ENCODE peak calls at places on chromosomes 3 and 15, in five cellular contexts. R, P, E, S and Y are unnamed samples. For H3K79me2, the result is how much of the 10 kb centered on the place peaks cover.

GRCh38 chr3:111936967-111937366 is 41.9 kb upstream of the ABHD10 start:
- DNase-seq in R (no peak), P (no peak), E (no peak), S (no peak), Y (no peak)

GRCh38 chr15:55003900-55004879 is 192.6 kb downstream of the RSL24D1 start:
- DNase-seq in R (no peak), P (no peak), E (no peak), S (no peak), Y (no peak)

GRCh38 chr15:63233667-63234419 is 43.6 kb upstream of the APH1B start:
- DNase-seq in R (peak), P (no peak), E (no peak), S (no peak), Y (no peak)

GRCh38 chr3:197216169-197216860 is 82.1 kb downstream of the DLG1 start:
- DNase-seq in R (no peak), P (no peak), E (no peak), S (no peak), Y (no peak)

GRCh38 chr3:43257850-43258249 is 28.5 kb upstream of the SNRK start:
- DNase-seq in R (no peak), P (no peak), E (no peak), S (no peak), Y (no peak)

GRCh38 chr3:51799879-51800757 is 21.1 kb upstream of the IQCF6 start:
- DNase-seq in R (peak), P (peak), E (peak), S (no peak), Y (peak)

GRCh38 chr3:149473314-149473990 is 1.0 kb upstream of the TM4SF4 start:
- DNase-seq in R (no peak), P (no peak), E (no peak), S (no peak), Y (no peak)

GRCh38 chr3:27680517-27681246 is 41.4 kb downstream of the EOMES start:
- DNase-seq in R (peak), P (no peak), E (no peak), S (peak), Y (no peak)

GRCh38 chr15:74227968-74228722 is 8.0 kb upstream of the CCDC33 start:
- DNase-seq in R (no peak), P (no peak), E (no peak), S (no peak), Y (no peak)

GRCh38 chr15:58487041-58487723 is 55.4 kb downstream of the LIPC start:
- DNase-seq in R (no peak), P (no peak), E (no peak), S (no peak), Y (no peak)

GRCh38 chr3:184645304-184645703 is 66.6 kb downstream of the MAGEF1 start:
- DNase-seq in R (peak), P (no peak), E (no peak), S (no peak), Y (peak)

GRCh38 chr3:195522254-195523023 is 20.7 kb downstream of the PPP1R2 start:
- DNase-seq in R (no peak), P (no peak), E (peak), S (no peak), Y (peak)

GRCh38 chr3:126971891-126972351 is 11.0 kb upstream of the PLXNA1 start:
- DNase-seq in R (no peak), P (no peak), E (no peak), S (no peak), Y (peak)

GRCh38 chr15:63156086-63156707 is 1.1 kb downstream of the RPS27L start:
- DNase-seq in R (no peak), P (no peak), E (no peak), S (no peak), Y (peak)

DNA sequence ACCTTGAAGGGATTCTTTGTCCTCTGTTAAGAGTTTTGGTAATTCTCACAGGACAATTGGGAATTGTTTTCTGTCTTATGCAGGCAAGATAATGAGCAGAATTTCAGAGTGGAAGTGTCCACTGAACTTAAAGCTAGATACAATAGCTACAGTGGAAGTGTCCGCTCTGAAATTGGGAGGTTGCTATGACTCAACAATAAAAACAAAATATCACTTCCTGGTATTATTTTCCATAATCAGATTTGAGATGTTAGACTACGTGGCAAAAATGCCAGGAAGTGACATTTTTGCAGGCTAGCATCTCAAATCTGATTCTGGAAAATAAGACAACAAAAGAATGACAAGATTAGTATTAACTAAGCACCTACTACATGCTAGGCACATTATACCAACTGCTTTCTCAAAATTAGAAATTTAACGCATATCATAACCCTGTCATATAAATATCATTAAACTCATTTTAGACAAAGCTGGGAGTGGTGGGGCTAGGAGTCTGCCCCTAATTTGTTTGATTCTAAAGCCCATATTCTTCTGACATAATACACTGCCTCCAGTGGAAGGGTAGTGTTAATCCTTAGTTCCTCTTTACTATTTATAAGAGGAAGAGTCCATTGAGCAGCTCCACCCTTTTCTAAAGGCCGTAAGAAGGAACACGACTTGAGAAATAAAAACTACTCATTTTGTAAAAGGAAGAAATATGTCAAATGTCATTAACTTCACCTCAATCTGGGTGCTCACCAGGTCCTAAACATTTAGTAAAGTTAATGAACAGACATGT is 266.9 kb upstream of the STT3B start:
- DNase-seq in R (no peak), P (no peak), E (no peak), S (no peak), Y (no peak)
- H3K79me2 ChIP-seq in R (under half), P (under half), E (under half), S (under half), Y (under half)

DNA sequence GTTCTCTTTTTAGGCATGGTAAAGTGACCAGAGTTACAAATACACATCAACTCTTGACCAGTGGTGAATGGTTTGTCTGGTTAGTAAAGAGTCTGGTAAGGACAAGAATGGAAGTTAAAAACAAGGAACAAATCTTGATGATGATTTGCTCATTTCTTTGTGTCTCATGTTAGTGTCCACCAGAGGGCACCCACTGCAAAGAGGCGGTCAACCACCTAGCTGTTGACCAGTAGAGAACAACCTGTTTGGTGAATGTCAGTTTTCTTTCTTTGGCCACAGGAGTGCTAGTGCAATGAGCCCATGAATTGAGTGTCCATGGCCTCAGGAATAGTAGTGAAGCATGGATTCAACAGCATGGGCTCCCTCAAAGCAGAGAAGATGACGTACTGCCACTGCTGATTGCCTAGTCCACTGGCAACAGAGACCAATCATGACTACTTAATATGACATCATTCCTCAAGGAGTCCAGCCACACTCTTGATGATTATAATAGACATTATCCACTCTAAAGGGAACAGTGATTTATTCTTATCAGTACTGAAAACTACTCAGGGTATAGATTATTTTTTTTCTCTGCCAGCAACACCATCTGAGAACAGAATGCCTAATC is 10.7 kb upstream of the CNTN6 start:
- DNase-seq in R (peak), P (no peak), E (peak), S (no peak), Y (peak)
- TF ChIP-seq USF2 in R (no peak), P (no peak), E (no peak), S (no peak), Y (no peak)

DNA sequence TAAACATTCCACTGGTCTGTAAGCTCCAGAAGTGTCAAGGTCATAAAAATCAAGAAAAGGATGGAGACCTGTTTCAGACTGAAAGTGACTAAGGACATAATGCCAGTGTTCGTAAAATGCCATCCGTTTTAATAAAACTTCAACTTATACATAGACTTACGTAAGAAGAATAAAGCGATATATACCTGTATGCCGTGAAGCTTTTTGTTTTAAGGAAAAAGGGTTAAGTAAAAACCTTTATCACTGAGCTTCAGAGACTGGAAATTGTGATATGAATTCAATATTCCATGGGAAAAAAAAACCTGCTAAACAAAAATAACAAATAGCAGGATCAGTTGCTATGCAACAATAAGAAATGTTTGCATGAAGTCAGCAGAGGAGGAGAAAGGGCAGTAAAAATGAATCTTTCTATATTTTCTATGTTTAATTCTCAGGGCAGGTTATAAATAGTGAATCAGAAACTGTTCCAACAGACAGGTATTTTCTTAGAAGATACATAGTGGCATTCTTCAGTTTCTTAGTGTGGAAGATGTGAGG is 42.5 kb downstream of the CHSY1 start:
- DNase-seq in R (no peak), P (no peak), E (no peak), S (no peak), Y (no peak)
- H3K79me2 ChIP-seq in R (half or more), P (half or more), E (under half), S (under half), Y (half or more)

DNA sequence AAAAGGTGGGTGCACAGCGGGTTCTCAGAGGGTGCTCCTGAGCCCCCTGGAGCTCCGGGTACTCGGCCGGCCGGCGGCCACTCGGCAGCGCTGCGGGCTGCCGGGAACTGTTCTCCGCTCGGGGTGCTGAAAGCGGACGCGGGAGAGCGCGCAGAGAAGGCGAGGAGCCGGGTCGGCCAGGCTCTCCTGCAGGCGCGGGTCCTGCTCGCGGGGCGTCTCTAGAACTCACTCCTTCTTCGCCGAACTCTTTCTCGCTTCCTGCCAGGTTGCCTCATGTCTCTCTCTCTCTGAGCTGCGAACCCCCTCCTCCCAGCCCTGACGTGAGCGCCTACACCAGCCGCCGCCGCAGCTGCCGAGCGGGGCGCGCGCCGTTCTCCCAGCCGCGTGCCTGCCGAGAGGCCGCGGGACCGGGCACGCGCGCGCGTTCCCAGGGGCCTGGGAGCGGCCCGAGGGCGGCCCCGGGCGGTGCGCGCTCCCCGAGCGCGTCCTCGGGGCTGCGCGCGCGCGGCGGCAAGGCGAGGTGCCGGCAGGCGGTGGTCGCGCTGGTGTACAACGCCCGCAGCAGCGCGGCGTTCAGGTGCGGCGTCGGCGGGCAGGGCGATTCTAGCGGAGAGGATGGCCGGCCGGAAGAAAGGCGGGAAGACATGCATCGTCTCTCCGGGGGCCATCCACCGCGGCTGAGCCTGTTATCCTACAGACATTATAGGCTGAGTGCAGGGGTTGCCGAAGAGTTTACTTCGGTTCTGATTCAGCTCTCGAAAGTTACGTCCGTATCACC is at the start of gene PEX5L:
- DNase-seq in R (peak), P (no peak), E (no peak), S (peak), Y (peak)
- TF ChIP-seq USF2 in R (no peak), P (no peak), E (no peak), S (no peak), Y (no peak)

DNA sequence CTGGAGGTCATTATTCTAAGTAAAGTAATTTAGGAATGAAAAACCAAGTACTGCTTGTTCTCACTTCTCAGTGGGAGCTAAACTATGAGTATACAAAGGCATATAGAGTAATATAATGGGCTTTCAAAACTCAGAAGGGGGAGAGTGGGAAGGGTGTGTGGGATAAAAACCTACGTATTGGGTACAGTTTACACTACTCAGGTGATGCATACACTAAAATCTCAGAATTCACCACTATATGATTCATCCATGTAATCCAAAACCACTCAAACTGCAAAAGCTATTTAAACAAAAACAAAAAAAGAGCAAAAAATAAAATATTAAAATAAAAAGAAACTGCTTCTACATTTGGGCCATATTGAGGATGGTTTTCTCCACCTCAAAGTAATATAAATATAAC is 623.3 kb downstream of the NSUN3 start:
- DNase-seq in R (no peak), P (no peak), E (no peak), S (no peak), Y (no peak)
- H3K79me2 ChIP-seq in R (under half), P (under half), E (under half), S (under half), Y (under half)